ENCODE peak calls at places on chromosomes 16 and 17, in five cellular contexts. One of them, this sample, is unnamed.

GRCh38 chr17:71055128-71055527 is 885.8 kb downstream of the KCNJ2 start:
- DNase-seq in H9: no peak
- DNase-seq in foreskin fibroblast: no peak
- DNase-seq in CD8-positive, alpha-beta T cell: no peak
- DNase-seq in left lung: no peak
- DNase-seq in this sample: no peak

GRCh38 chr16:87778476-87778829 is 12.7 kb upstream of the KLHDC4 start:
- DNase-seq in H9: no peak
- DNase-seq in left lung: no peak
- DNase-seq in foreskin fibroblast: no peak
- DNase-seq in CD8-positive, alpha-beta T cell: no peak
- DNase-seq in this sample: no peak

GRCh38 chr17:10135539-10136257 is 62.7 kb downstream of the GAS7 start:
- DNase-seq in CD8-positive, alpha-beta T cell: no peak
- DNase-seq in H9: no peak
- DNase-seq in foreskin fibroblast: peak; percentile 70
- DNase-seq in left lung: peak; percentile 65
- DNase-seq in this sample: peak; percentile 90

GRCh38 chr17:8087075-8087941 is at the start of gene ALOX12B:
- DNase-seq in CD8-positive, alpha-beta T cell: no peak
- DNase-seq in foreskin fibroblast: no peak
- DNase-seq in H9: no peak
- DNase-seq in left lung: peak; percentile 58
- DNase-seq in this sample: no peak

GRCh38 chr17:32323784-32324590 is 18.0 kb downstream of the C17orf75 start:
- DNase-seq in H9: no peak
- DNase-seq in CD8-positive, alpha-beta T cell: no peak
- DNase-seq in left lung: no peak
- DNase-seq in foreskin fibroblast: peak; percentile 16
- DNase-seq in this sample: no peak

GRCh38 chr17:12618557-12618956 is 47.1 kb upstream of the MYOCD start:
- DNase-seq in left lung: no peak
- DNase-seq in CD8-positive, alpha-beta T cell: no peak
- DNase-seq in foreskin fibroblast: peak; percentile 59
- DNase-seq in H9: no peak
- DNase-seq in this sample: no peak

GRCh38 chr17:45293413-45294211 is 23.2 kb downstream of the MAP3K14 start:
- DNase-seq in H9: peak; percentile 73
- DNase-seq in CD8-positive, alpha-beta T cell: no peak
- DNase-seq in left lung: peak; percentile 85
- DNase-seq in foreskin fibroblast: peak; percentile 98
- DNase-seq in this sample: peak; percentile 95

GRCh38 chr16:69114346-69114975 is 9.0 kb downstream of the HAS3 start:
- DNase-seq in foreskin fibroblast: no peak
- DNase-seq in left lung: no peak
- DNase-seq in CD8-positive, alpha-beta T cell: no peak
- DNase-seq in H9: no peak
- DNase-seq in this sample: no peak

GRCh38 chr17:32519769-32520701 is 33.2 kb downstream of the CDK5R1 start:
- DNase-seq in CD8-positive, alpha-beta T cell: peak; percentile 48
- DNase-seq in left lung: no peak
- DNase-seq in foreskin fibroblast: peak; percentile 31
- DNase-seq in H9: peak; percentile 55
- DNase-seq in this sample: no peak

GRCh38 chr16:57726433-57726947 is 9.1 kb upstream of the KATNB1 start:
- DNase-seq in left lung: no peak
- DNase-seq in H9: no peak
- DNase-seq in foreskin fibroblast: no peak
- DNase-seq in CD8-positive, alpha-beta T cell: no peak
- DNase-seq in this sample: no peak

GRCh38 chr16:57728336-57729181 is 7.0 kb upstream of the KATNB1 start:
- DNase-seq in left lung: peak; percentile 58
- DNase-seq in H9: no peak
- DNase-seq in CD8-positive, alpha-beta T cell: no peak
- DNase-seq in foreskin fibroblast: no peak
- DNase-seq in this sample: no peak

GRCh38 chr16:57725976-57726375 is 9.6 kb upstream of the KATNB1 start:
- DNase-seq in CD8-positive, alpha-beta T cell: no peak
- DNase-seq in left lung: peak; percentile 70
- DNase-seq in H9: no peak
- DNase-seq in foreskin fibroblast: no peak
- DNase-seq in this sample: no peak

GRCh38 chr16:57729182-57729484 is 6.4 kb upstream of the KATNB1 start:
- DNase-seq in CD8-positive, alpha-beta T cell: no peak
- DNase-seq in H9: no peak
- DNase-seq in left lung: no peak
- DNase-seq in foreskin fibroblast: no peak
- DNase-seq in this sample: no peak

DNA sequence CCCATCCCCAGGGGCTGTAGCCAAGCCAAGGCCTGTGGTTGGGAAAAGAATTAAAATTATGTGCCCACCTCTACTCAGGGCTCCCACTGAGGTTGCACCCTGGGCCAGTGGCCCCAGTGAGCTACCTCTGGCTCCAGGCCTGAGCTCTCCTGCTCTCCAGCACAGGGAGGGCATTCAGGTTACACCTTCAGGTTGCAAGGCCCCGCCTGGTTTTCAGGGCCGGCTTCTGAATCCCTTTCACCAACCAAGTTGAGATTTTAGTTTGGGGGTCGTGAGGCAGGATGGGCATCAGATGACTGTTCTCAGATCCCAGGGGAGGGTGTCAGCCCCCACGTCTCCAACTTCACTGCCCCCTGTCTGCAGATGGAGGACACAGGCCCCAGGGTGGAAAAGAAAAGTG is 8.0 kb upstream of the KATNB1 start:
- DNase-seq in CD8-positive, alpha-beta T cell: no peak
- DNase-seq in foreskin fibroblast: no peak
- DNase-seq in left lung: peak; percentile 34
- DNase-seq in H9: no peak
- DNase-seq in this sample: no peak
- TF ChIP-seq CTCF in CD8-positive, alpha-beta T cell: no peak
- TF ChIP-seq CTCF in foreskin fibroblast: no peak
- TF ChIP-seq CTCF in left lung: no peak
- TF ChIP-seq CTCF in H9: peak; percentile 35
- TF ChIP-seq CTCF in this sample: no peak

DNA sequence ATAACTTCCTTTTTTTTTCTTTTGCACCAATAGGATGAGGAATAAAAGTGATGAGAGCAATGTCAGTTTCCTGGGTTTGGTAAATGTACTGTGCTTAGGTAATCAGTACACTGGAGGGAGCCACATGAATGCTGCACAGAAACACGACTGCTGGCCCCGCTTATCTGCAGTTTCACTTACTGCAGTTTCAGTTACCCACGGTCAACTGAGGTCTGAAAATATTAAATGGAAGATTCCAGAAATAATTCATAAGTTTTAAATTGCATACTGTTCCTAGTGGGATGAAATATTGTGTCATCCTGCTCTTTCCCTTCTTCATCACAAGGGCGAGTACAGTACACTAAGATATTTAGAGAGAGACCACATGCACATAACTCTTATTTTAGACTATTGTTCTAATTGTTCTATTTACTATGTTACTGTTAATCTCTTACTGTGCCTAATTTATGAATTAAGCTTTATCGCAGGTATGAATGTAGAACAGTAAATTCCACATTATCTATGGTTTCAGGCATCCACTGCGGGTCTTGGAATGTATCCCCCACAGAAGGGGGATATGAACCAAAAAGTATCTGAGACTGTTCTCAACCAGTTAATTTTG is 6.4 kb upstream of the LGALS3BP start:
- DNase-seq in left lung: peak; percentile 31
- DNase-seq in foreskin fibroblast: peak; percentile 52
- DNase-seq in H9: no peak
- DNase-seq in CD8-positive, alpha-beta T cell: no peak
- DNase-seq in this sample: no peak
- TF ChIP-seq CTCF in left lung: no peak
- TF ChIP-seq CTCF in foreskin fibroblast: peak; percentile 2
- TF ChIP-seq CTCF in H9: peak; percentile 15
- TF ChIP-seq CTCF in CD8-positive, alpha-beta T cell: peak; percentile 32
- TF ChIP-seq CTCF in this sample: peak; percentile 37

GRCh38 chr17:76547642-76548202 is 7.9 kb downstream of the PRCD start:
- DNase-seq in H9: no peak
- DNase-seq in left lung: no peak
- DNase-seq in CD8-positive, alpha-beta T cell: no peak
- DNase-seq in foreskin fibroblast: no peak
- DNase-seq in this sample: no peak
- TF ChIP-seq CTCF in H9: no peak
- TF ChIP-seq CTCF in left lung: no peak
- TF ChIP-seq CTCF in CD8-positive, alpha-beta T cell: peak; percentile 10
- TF ChIP-seq CTCF in foreskin fibroblast: no peak
- TF ChIP-seq CTCF in this sample: no peak

GRCh38 chr17:2932946-2933345 is 130.5 kb downstream of the OR1D5 start:
- DNase-seq in H9: peak; percentile 28
- DNase-seq in left lung: no peak
- DNase-seq in CD8-positive, alpha-beta T cell: no peak
- DNase-seq in foreskin fibroblast: no peak
- DNase-seq in this sample: no peak

GRCh38 chr17:2931426-2931825 is 132.0 kb downstream of the OR1D5 start:
- DNase-seq in H9: peak; percentile 52
- DNase-seq in left lung: no peak
- DNase-seq in CD8-positive, alpha-beta T cell: no peak
- DNase-seq in foreskin fibroblast: no peak
- DNase-seq in this sample: no peak

GRCh38 chr17:2928294-2928890 is 132.2 kb downstream of the RAP1GAP2 start:
- DNase-seq in CD8-positive, alpha-beta T cell: no peak
- DNase-seq in H9: peak; percentile 26
- DNase-seq in left lung: no peak
- DNase-seq in foreskin fibroblast: no peak
- DNase-seq in this sample: no peak

GRCh38 chr17:2931901-2932300 is 131.5 kb downstream of the OR1D5 start:
- DNase-seq in H9: no peak
- DNase-seq in CD8-positive, alpha-beta T cell: no peak
- DNase-seq in left lung: no peak
- DNase-seq in foreskin fibroblast: no peak
- DNase-seq in this sample: no peak

GRCh38 chr17:2929881-2930533 is 133.4 kb downstream of the OR1D5 start:
- DNase-seq in foreskin fibroblast: peak; percentile 60
- DNase-seq in H9: peak; percentile 92
- DNase-seq in left lung: no peak
- DNase-seq in CD8-positive, alpha-beta T cell: peak; percentile 27
- DNase-seq in this sample: no peak
- TF ChIP-seq CTCF in foreskin fibroblast: peak; percentile 46
- TF ChIP-seq CTCF in H9: peak; percentile 91
- TF ChIP-seq CTCF in left lung: peak; percentile 63
- TF ChIP-seq CTCF in CD8-positive, alpha-beta T cell: peak; percentile 48
- TF ChIP-seq CTCF in this sample: peak; percentile 78

GRCh38 chr16:28320741-28321140 is 28.4 kb downstream of the SBK1 start:
- DNase-seq in foreskin fibroblast: no peak
- DNase-seq in left lung: no peak
- DNase-seq in H9: no peak
- DNase-seq in CD8-positive, alpha-beta T cell: no peak
- DNase-seq in this sample: no peak

GRCh38 chr16:28324235-28324886 is 32.0 kb downstream of the SBK1 start:
- DNase-seq in foreskin fibroblast: no peak
- DNase-seq in CD8-positive, alpha-beta T cell: no peak
- DNase-seq in H9: no peak
- DNase-seq in left lung: no peak
- DNase-seq in this sample: no peak

GRCh38 chr16:28320023-28320561 is 27.8 kb downstream of the SBK1 start:
- DNase-seq in H9: no peak
- DNase-seq in left lung: no peak
- DNase-seq in CD8-positive, alpha-beta T cell: no peak
- DNase-seq in foreskin fibroblast: no peak
- DNase-seq in this sample: no peak

GRCh38 chr16:28319476-28320022 is 27.2 kb downstream of the SBK1 start:
- DNase-seq in foreskin fibroblast: no peak
- DNase-seq in left lung: no peak
- DNase-seq in CD8-positive, alpha-beta T cell: no peak
- DNase-seq in H9: no peak
- DNase-seq in this sample: no peak

GRCh38 chr16:28321700-28322411 is 29.5 kb downstream of the SBK1 start:
- DNase-seq in CD8-positive, alpha-beta T cell: peak; percentile 47
- DNase-seq in foreskin fibroblast: peak; percentile 59
- DNase-seq in left lung: no peak
- DNase-seq in H9: peak; percentile 70
- DNase-seq in this sample: no peak
- TF ChIP-seq CTCF in CD8-positive, alpha-beta T cell: peak; percentile 60
- TF ChIP-seq CTCF in foreskin fibroblast: peak; percentile 85
- TF ChIP-seq CTCF in left lung: peak; percentile 68
- TF ChIP-seq CTCF in H9: peak; percentile 81
- TF ChIP-seq CTCF in this sample: peak; percentile 83